ENCODE peak calls at places on chromosomes 3 and 15, in nine cellular contexts. E is AG09309, R is HepG2, P is astrocyte of the spinal cord, W is heart right ventricle, C is heart left ventricle, X is endothelial cell, H is esophagus squamous epithelium, D is left ventricle myocardium inferior. S is an unnamed sample.

GRCh38 chr3:171251842-171252241 is 208.4 kb downstream of the TNIK start:
- DNase-seq in E (peak; percentile 11), R (no peak), P (no peak), W (no peak), C (no peak), X (no peak), H (no peak), D (no peak), S (no peak)

GRCh38 chr3:151918253-151919029 is 45.0 kb downstream of the SUCNR1 start:
- DNase-seq in E (peak; percentile 52), R (peak; percentile 34), P (peak; percentile 75), W (no peak), C (no peak), X (no peak), H (no peak), D (no peak), S (no peak)

GRCh38 chr3:45227131-45227819 is 1.2 kb upstream of the TMEM158 start:
- DNase-seq in E (no peak), R (no peak), P (no peak), W (no peak), C (no peak), X (no peak), H (no peak), D (no peak), S (no peak)

GRCh38 chr3:128969993-128970740 is 23.7 kb downstream of the CFAP92 start:
- DNase-seq in E (no peak), R (peak; percentile 25), P (peak; percentile 40), W (peak; percentile 32), C (peak; percentile 39), X (peak; percentile 55), H (no peak), D (no peak), S (no peak)

GRCh38 chr15:62940359-62940754 is 102.2 kb upstream of the TPM1 start:
- DNase-seq in E (no peak), R (no peak), P (no peak), W (no peak), C (no peak), X (no peak), H (no peak), D (no peak), S (peak; percentile 71)

GRCh38 chr3:170128977-170129431 is 52.5 kb downstream of the PHC3 start:
- DNase-seq in E (no peak), R (no peak), P (no peak), W (no peak), C (no peak), X (no peak), H (no peak), D (no peak), S (no peak)

GRCh38 chr3:59737209-59737608 is 687.4 kb upstream of the CFAP20DC start:
- DNase-seq in E (no peak), R (no peak), P (no peak), W (no peak), C (no peak), X (no peak), H (no peak), D (no peak), S (no peak)

GRCh38 chr15:98826658-98827057 is 178.3 kb downstream of the IGF1R start:
- DNase-seq in E (no peak), R (no peak), P (no peak), W (no peak), C (no peak), X (no peak), H (no peak), D (no peak), S (no peak)

GRCh38 chr15:25170781-25171110 is 216.0 kb downstream of the SNRPN start:
- DNase-seq in E (no peak), R (no peak), P (no peak), W (no peak), C (no peak), X (no peak), H (no peak), D (no peak), S (peak; percentile 1)

GRCh38 chr3:50436063-50436674 is 67.3 kb downstream of the CACNA2D2 start:
- DNase-seq in E (no peak), R (peak; percentile 50), P (peak; percentile 21), W (peak; percentile 58), C (peak; percentile 69), X (peak; percentile 78), H (no peak), D (peak; percentile 67), S (peak; percentile 78)

GRCh38 chr15:100727291-100727851 is 125.0 kb downstream of the ASB7 start:
- DNase-seq in E (no peak), R (no peak), P (no peak), W (no peak), C (no peak), X (no peak), H (no peak), D (no peak), S (no peak)

GRCh38 chr15:69307939-69308338 is 9.2 kb downstream of the PAQR5 start:
- DNase-seq in E (no peak), R (no peak), P (no peak), W (no peak), C (no peak), X (no peak), H (no peak), D (no peak), S (no peak)

GRCh38 chr15:29050870-29051269 is 165.1 kb downstream of the APBA2 start:
- DNase-seq in E (no peak), R (no peak), P (peak; percentile 29), W (no peak), C (no peak), X (no peak), H (no peak), D (no peak), S (no peak)

GRCh38 chr3:94520364-94520763 is 457.5 kb downstream of the NSUN3 start:
- DNase-seq in E (no peak), R (no peak), P (no peak), W (no peak), C (no peak), X (no peak), H (no peak), D (no peak), S (no peak)

GRCh38 chr3:94524102-94524922 is 461.5 kb downstream of the NSUN3 start:
- DNase-seq in E (no peak), R (peak; percentile 70), P (no peak), W (no peak), C (no peak), X (no peak), H (no peak), D (no peak), S (no peak)

GRCh38 chr3:94525039-94525438 is 462.2 kb downstream of the NSUN3 start:
- DNase-seq in E (no peak), R (peak; percentile 60), P (no peak), W (peak; percentile 5), C (peak; percentile 36), X (no peak), H (no peak), D (no peak), S (no peak)

DNA sequence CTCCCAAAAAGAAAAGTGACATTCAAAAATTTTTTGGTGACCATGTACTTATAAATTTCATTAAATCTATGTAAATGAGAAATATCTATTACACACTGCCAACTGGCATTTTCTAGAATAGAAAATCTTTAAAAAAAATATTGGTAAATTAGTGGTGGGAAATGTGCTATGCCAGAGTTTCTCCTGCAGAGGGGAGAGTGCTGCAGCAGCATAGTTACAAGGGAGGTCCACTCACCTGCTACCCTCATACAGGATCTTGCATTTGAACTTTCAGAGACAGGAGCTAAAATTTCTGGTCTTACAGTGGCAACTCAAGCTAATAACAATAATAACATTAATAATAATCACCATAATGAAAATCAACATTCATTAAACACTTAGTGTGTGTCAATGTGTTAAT is 459.6 kb downstream of the NSUN3 start:
- DNase-seq in E (no peak), R (peak; percentile 19), P (no peak), W (no peak), C (no peak), X (no peak), H (no peak), D (no peak), S (no peak)
- TF ChIP-seq CTCF in E (no peak), R (peak; percentile 21), P (peak; percentile 37), W (no peak), C (no peak), X (peak; percentile 60), H (no peak), D (no peak), S (peak; percentile 37)

DNA sequence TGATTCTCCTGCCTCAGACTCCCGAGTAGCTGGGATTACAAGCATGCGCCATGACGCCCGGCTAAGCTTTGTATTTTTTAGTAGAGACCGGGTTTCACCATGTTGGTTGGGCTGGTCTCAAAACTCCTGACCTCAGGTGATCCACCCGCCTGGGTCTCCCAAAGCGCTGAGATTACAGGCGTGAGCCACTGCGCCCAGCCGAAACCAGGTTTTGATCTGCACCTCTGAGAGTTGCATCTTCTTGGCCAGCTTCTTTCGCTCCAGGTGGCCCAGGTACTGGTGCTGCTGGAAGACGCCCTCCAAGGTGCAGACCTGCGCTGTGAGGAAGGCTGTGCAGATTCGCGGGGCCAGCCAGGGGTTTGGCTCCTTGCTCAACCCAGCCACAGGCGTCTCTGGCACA is 275.4 kb upstream of the LRRC3B start:
- DNase-seq in E (no peak), R (no peak), P (no peak), W (no peak), C (no peak), X (no peak), H (no peak), D (no peak), S (no peak)
- TF ChIP-seq CTCF in E (no peak), R (no peak), P (no peak), W (no peak), C (no peak), X (no peak), H (no peak), D (no peak), S (no peak)

DNA sequence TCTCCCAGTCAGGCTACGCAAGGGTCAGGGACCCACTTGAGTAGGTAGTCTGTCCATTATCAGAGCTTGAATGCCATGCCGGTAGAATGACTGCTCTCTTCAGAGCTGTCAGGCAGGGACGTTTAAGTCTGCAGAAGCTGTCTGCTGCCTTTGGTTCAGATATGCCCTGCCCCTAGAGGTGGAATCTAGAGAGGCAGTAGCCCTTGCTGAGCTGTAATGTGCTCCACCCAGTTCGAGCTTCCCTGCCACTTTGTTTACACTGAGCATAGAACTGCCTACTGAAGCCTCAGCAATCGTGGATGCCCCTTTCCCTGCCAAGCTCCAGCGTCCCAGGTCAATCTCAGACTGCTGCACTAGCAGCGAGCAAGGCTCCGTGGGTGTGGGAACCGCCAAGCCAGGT is 57.5 kb upstream of the SETMAR start:
- DNase-seq in E (no peak), R (peak; percentile 15), P (no peak), W (no peak), C (no peak), X (no peak), H (no peak), D (no peak), S (no peak)
- TF ChIP-seq CTCF in E (no peak), R (no peak), P (no peak), W (no peak), C (no peak), X (no peak), H (no peak), D (no peak), S (no peak)

DNA sequence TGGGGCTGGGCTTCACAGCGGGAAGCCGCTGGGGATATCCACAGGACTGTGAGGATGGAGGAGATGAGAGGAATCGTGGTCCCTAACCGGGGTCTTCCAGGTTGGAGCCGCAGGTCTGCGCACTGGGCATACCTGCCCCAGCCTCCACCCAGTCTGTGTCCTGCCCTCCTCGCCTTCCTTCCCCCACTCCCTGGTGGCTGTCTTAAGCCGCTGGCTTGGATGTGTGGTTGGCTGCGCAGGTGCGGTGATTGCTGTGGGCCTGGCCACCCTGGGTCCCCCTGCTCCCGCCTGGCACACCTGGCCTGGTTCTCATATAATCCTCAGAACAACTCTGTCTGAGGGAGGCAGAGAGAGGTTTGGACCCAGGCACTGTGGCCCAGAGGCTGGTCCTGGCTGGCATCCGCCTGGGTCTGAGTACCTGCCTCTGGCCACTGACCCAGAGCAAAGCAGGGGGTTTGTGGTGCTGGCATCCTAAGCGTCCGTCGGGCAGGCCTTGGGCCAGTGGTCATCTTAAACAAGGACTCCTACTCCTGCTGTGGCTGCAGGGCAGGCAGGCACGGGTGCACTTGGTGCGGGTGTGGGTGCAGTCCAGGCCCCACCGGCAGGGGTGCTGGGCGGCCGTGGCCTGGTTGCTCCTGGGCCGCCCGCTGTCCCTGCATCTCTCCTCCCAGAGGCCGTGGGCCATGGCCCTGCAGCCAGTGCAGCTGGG is 18.7 kb downstream of the PLXNA1 start:
- DNase-seq in E (no peak), R (no peak), P (no peak), W (no peak), C (no peak), X (no peak), H (no peak), D (no peak), S (no peak)
- TF ChIP-seq CTCF in E (no peak), R (no peak), P (no peak), W (no peak), C (no peak), X (no peak), H (peak; percentile 7), D (no peak), S (no peak)

S was measured in right lobe of liver.